ENCODE peak calls at places on chromosomes 2 and 18, in five cellular contexts. R is activated CD4-positive, CD25-positive, alpha-beta regulatory T cell; U is stimulated activated CD8-positive, alpha-beta memory T cell treated with anti-CD3 and anti-CD28 coated beads, Interleukin-4, amount 100 ng/mL, for 4 hours; G is tibial artery; O is nucleus accumbens. E is an unnamed sample.

GRCh38 chr2:223758131-223758840 is 79.1 kb downstream of the AP1S3 start:
- DNase-seq in G (no peak), U (no peak), R (no peak), O (no peak), E (no peak)

GRCh38 chr18:47754311-47755101 is 176.0 kb downstream of the SMAD2 start:
- DNase-seq in G (no peak), O (no peak), U (no peak), R (no peak), E (peak; percentile 9)

GRCh38 chr2:63189026-63189425 is 138.4 kb downstream of the OTX1 start:
- DNase-seq in G (no peak), U (no peak), R (no peak), O (no peak), E (peak; percentile 50)

GRCh38 chr2:234172066-234172465 is 121.6 kb downstream of the SPP2 start:
- DNase-seq in G (no peak), R (no peak), U (no peak), O (no peak), E (peak; percentile 10)

GRCh38 chr2:240579771-240580614 is 6.5 kb upstream of the CAPN10 start:
- DNase-seq in U (no peak), O (no peak), R (peak; percentile 62), G (peak; percentile 64), E (peak; percentile 95)

GRCh38 chr2:68643011-68643873 is at the start of gene PROKR1:
- DNase-seq in G (peak; percentile 20), R (no peak), U (no peak), O (no peak), E (peak; percentile 11)

GRCh38 chr2:71971493-71971892 is 176.2 kb downstream of the CYP26B1 start:
- DNase-seq in O (no peak), U (no peak), G (no peak), R (no peak), E (no peak)

GRCh38 chr2:9262671-9263171 is 56.1 kb downstream of the ASAP2 start:
- DNase-seq in O (peak; percentile 44), U (no peak), R (no peak), G (no peak), E (peak; percentile 61)

GRCh38 chr2:101795033-101795432 is 97.5 kb downstream of the MAP4K4 start:
- DNase-seq in O (no peak), U (no peak), R (no peak), G (no peak), E (no peak)

GRCh38 chr2:140718999-140719398 is 1411.8 kb downstream of the LRP1B start:
- DNase-seq in R (no peak), G (no peak), O (no peak), U (no peak), E (no peak)